ENCODE peak calls at places on chromosomes 2 and 18, in seven cellular contexts. H, M, T, Q, V, U and O are unnamed samples.

GRCh38 chr18:5456577-5457466 is 87.0 kb downstream of the EPB41L3 start:
- DNase-seq in T (no peak), H (peak), U (peak), M (peak), Q (no peak), V (no peak), O (no peak)

GRCh38 chr2:44247924-44248323 is 27.4 kb upstream of the SLC3A1 start:
- DNase-seq in V (no peak), T (no peak), M (no peak), H (no peak), U (no peak), Q (no peak), O (no peak)

GRCh38 chr2:82879803-82880202 is 1579.3 kb downstream of the SUCLG1 start:
- DNase-seq in U (no peak), V (no peak), M (no peak), H (no peak), T (no peak), Q (no peak), O (no peak)

GRCh38 chr2:232438951-232439757 is 16.8 kb upstream of the ALPI start:
- DNase-seq in U (no peak), M (no peak), T (no peak), Q (no peak), V (peak), H (peak), O (peak)

GRCh38 chr2:10549196-10549595 is 101.1 kb upstream of the ODC1 start:
- DNase-seq in Q (no peak), V (no peak), U (no peak), M (no peak), T (no peak), H (no peak), O (no peak)

GRCh38 chr2:42429352-42429751 is 64.4 kb downstream of the KCNG3 start:
- DNase-seq in V (no peak), Q (no peak), U (no peak), T (no peak), H (no peak), M (no peak), O (no peak)

GRCh38 chr2:124822516-124822915 is 797.4 kb downstream of the CNTNAP5 start:
- DNase-seq in Q (no peak), H (no peak), M (no peak), U (no peak), T (no peak), V (no peak), O (no peak)

GRCh38 chr2:3529316-3530025 is 10.1 kb upstream of the ADI1 start:
- DNase-seq in V (no peak), Q (no peak), M (no peak), H (no peak), U (no peak), T (no peak), O (no peak)

GRCh38 chr2:217150236-217150635 is 290.4 kb upstream of the TNP1 start:
- DNase-seq in H (no peak), Q (no peak), M (no peak), T (no peak), U (no peak), V (no peak), O (no peak)

GRCh38 chr18:77071711-77072292 is 60.8 kb downstream of the MBP start:
- DNase-seq in M (peak), V (peak), H (peak), Q (no peak), U (no peak), T (no peak), O (peak)

GRCh38 chr2:197558393-197558792 is 42.5 kb downstream of the MOB4 start:
- DNase-seq in V (no peak), T (no peak), Q (no peak), U (no peak), M (no peak), H (no peak), O (no peak)

GRCh38 chr2:42824454-42824807 is 32.0 kb upstream of the HAAO start:
- DNase-seq in Q (no peak), U (no peak), M (no peak), T (no peak), V (no peak), H (no peak), O (no peak)